ENCODE peak calls at places on chromosomes 6 and 20, in six cellular contexts. A is HT1080, N is T-helper 2 cell, R is RWPE1, D is ACHN, C is smooth muscle cell of the brain vasculature. F is an unnamed sample.

GRCh38 chr6:3808759-3809514 is 40.2 kb upstream of the FAM50B start:
- DNase-seq in A (peak), N (no peak), R (peak), D (peak), C (peak), F (peak)

GRCh38 chr6:33192671-33193602 is 670 bp upstream of the COL11A2 start:
- DNase-seq in A (no peak), N (no peak), R (no peak), D (no peak), C (no peak), F (no peak)

GRCh38 chr6:57421503-57421902 is 104.1 kb downstream of the PRIM2 start:
- DNase-seq in A (no peak), N (no peak), R (no peak), D (no peak), C (no peak), F (no peak)

GRCh38 chr6:149397384-149397783 is 2.7 kb upstream of the SUMO4 start:
- DNase-seq in A (no peak), N (no peak), R (no peak), D (no peak), C (no peak), F (no peak)

GRCh38 chr6:168105813-168106660 is 27.0 kb upstream of the FRMD1 start:
- DNase-seq in A (no peak), N (no peak), R (no peak), D (no peak), C (no peak), F (no peak)

GRCh38 chr6:109896333-109896732 is 81.8 kb upstream of the GPR6 start:
- DNase-seq in A (peak), N (no peak), R (no peak), D (no peak), C (no peak), F (peak)

GRCh38 chr6:81638366-81638765 is 114.1 kb downstream of the TENT5A start:
- DNase-seq in A (no peak), N (no peak), R (no peak), D (no peak), C (no peak), F (no peak)

GRCh38 chr6:143980921-143981320 is 27.1 kb downstream of the PLAGL1 start:
- DNase-seq in A (no peak), N (no peak), R (no peak), D (no peak), C (no peak), F (no peak)

GRCh38 chr20:58375796-58376195 is 13.2 kb upstream of the VAPB start:
- DNase-seq in A (no peak), N (no peak), R (no peak), D (no peak), C (no peak), F (no peak)

GRCh38 chr6:35757461-35758123 is 18.8 kb upstream of the CLPSL2 start:
- DNase-seq in A (peak), N (no peak), R (no peak), D (peak), C (no peak), F (no peak)

GRCh38 chr6:2792330-2792729 is 27.1 kb downstream of the WRNIP1 start:
- DNase-seq in A (peak), N (no peak), R (peak), D (no peak), C (no peak), F (no peak)

GRCh38 chr6:1645466-1646185 is 35.9 kb downstream of the FOXC1 start:
- DNase-seq in A (no peak), N (no peak), R (no peak), D (no peak), C (no peak), F (no peak)

GRCh38 chr6:149840345-149841075 is 23.6 kb downstream of the LRP11 start:
- DNase-seq in A (peak), N (no peak), R (peak), D (peak), C (no peak), F (peak)

GRCh38 chr6:52725530-52726192 is 37.6 kb downstream of the GSTA2 start:
- DNase-seq in A (no peak), N (no peak), R (peak), D (no peak), C (no peak), F (no peak)

GRCh38 chr6:3090013-3090412 is 21.7 kb downstream of the RIPK1 start:
- DNase-seq in A (no peak), N (no peak), R (no peak), D (no peak), C (no peak), F (no peak)

GRCh38 chr20:9269280-9269971 is 200.5 kb downstream of the PLCB4 start:
- DNase-seq in A (no peak), N (no peak), R (no peak), D (no peak), C (no peak), F (no peak)

GRCh38 chr6:137827977-137828815 is 38.9 kb upstream of the TNFAIP3 start:
- DNase-seq in A (no peak), N (no peak), R (no peak), D (no peak), C (no peak), F (no peak)

GRCh38 chr20:18984238-18985200 is 170.9 kb downstream of the SCP2D1 start:
- DNase-seq in A (no peak), N (no peak), R (no peak), D (no peak), C (no peak), F (no peak)

GRCh38 chr6:143959865-143960264 is 48.2 kb downstream of the PLAGL1 start:
- DNase-seq in A (no peak), N (no peak), R (no peak), D (no peak), C (no peak), F (no peak)

GRCh38 chr6:3898270-3898994 is 49.3 kb downstream of the FAM50B start:
- DNase-seq in A (no peak), N (no peak), R (no peak), D (no peak), C (no peak), F (no peak)

GRCh38 chr6:39341352-39341751 is 18.9 kb upstream of the KCNK16 start:
- DNase-seq in A (no peak), N (no peak), R (no peak), D (no peak), C (no peak), F (no peak)

GRCh38 chr20:53055668-53056067 is 83.5 kb downstream of the TSHZ2 start:
- DNase-seq in A (no peak), N (no peak), R (no peak), D (no peak), C (no peak), F (no peak)

GRCh38 chr6:52409499-52409898 is 10.6 kb upstream of the EFHC1 start:
- DNase-seq in A (no peak), N (no peak), R (no peak), D (no peak), C (no peak), F (no peak)

GRCh38 chr20:18506744-18507143 is 996 bp upstream of the SEC23B start:
- DNase-seq in A (no peak), N (no peak), R (no peak), D (no peak), C (no peak), F (no peak)